ENCODE peak calls at places on chromosomes 7 and 10, in six cellular contexts. A, B, G, N, R and H are unnamed samples.

GRCh38 chr7:154578351-154578750 is 424.6 kb downstream of the PAXIP1 start:
- DNase-seq in B (no peak), R (no peak), N (no peak), G (no peak), A (no peak), H (no peak)

GRCh38 chr7:128739990-128740682 is 977 bp downstream of the CALU start:
- DNase-seq in G (no peak), R (no peak), A (no peak), B (no peak), N (no peak), H (no peak)

GRCh38 chr7:72326365-72326764 is 85.8 kb downstream of the CALN1 start:
- DNase-seq in R (no peak), G (no peak), A (no peak), N (no peak), B (no peak), H (no peak)

GRCh38 chr10:50740351-50740688 is 584 bp downstream of the ASAH2B start:
- DNase-seq in R (peak), G (no peak), N (no peak), B (no peak), A (no peak), H (no peak)

GRCh38 chr7:56053379-56053778 is 1.8 kb downstream of the CCT6A start:
- DNase-seq in G (no peak), N (no peak), B (no peak), R (no peak), A (no peak), H (no peak)

GRCh38 chr7:76302299-76303056 is at the start of gene HSPB1:
- DNase-seq in A (peak), R (peak), N (peak), G (peak), B (peak), H (peak)

GRCh38 chr7:18345641-18346234 is 149.8 kb upstream of the HDAC9 start:
- DNase-seq in B (peak), A (peak), N (peak), G (peak), R (peak), H (no peak)

GRCh38 chr10:5349362-5349761 is 15.4 kb upstream of the UCN3 start:
- DNase-seq in B (no peak), G (no peak), R (no peak), A (no peak), N (no peak), H (no peak)

GRCh38 chr10:35421553-35422178 is 85.4 kb downstream of the CCNY start:
- DNase-seq in R (peak), B (peak), A (no peak), G (peak), N (no peak), H (no peak)

GRCh38 chr7:46003896-46004875 is 83.1 kb upstream of the IGFBP3 start:
- DNase-seq in G (peak), B (peak), N (no peak), A (no peak), R (peak), H (no peak)

GRCh38 chr7:83794834-83795233 is 145.9 kb upstream of the SEMA3E start:
- DNase-seq in G (no peak), B (no peak), A (no peak), R (no peak), N (no peak), H (no peak)

GRCh38 chr7:52944916-52945315 is 90.5 kb upstream of the POM121L12 start:
- DNase-seq in R (no peak), A (no peak), N (no peak), G (peak), B (no peak), H (no peak)

GRCh38 chr7:6579446-6579845 is 2.2 kb downstream of the ZDHHC4 start:
- DNase-seq in G (no peak), N (no peak), B (no peak), A (no peak), R (peak), H (no peak)

GRCh38 chr7:28984631-28985030 is 26.5 kb upstream of the TRIL start:
- DNase-seq in A (no peak), B (peak), R (peak), N (peak), G (peak), H (peak)

GRCh38 chr10:12324530-12324929 is 24.8 kb upstream of the CAMK1D start:
- DNase-seq in G (no peak), B (no peak), A (no peak), R (no peak), N (no peak), H (no peak)

GRCh38 chr10:48934672-48935071 is 5.0 kb downstream of the LRRC18 start:
- DNase-seq in B (no peak), R (no peak), N (no peak), G (no peak), A (no peak), H (no peak)

GRCh38 chr10:69385454-69386350 is 31.0 kb downstream of the TACR2 start:
- DNase-seq in G (no peak), N (no peak), R (no peak), B (no peak), A (no peak), H (no peak)

GRCh38 chr10:57898231-57898630 is 369.5 kb downstream of the IPMK start:
- DNase-seq in A (no peak), B (no peak), R (no peak), G (no peak), N (no peak), H (no peak)

GRCh38 chr7:30840176-30841024 is 69.2 kb downstream of the MINDY4 start:
- DNase-seq in G (no peak), A (no peak), N (no peak), R (no peak), B (no peak), H (peak)

GRCh38 chr10:22670796-22671195 is 43.6 kb downstream of the PIP4K2A start:
- DNase-seq in B (peak), N (no peak), G (no peak), A (no peak), R (no peak), H (no peak)

GRCh38 chr10:69142983-69143382 is 19.0 kb downstream of the VPS26A start:
- DNase-seq in N (no peak), B (no peak), G (no peak), R (no peak), A (no peak), H (no peak)

GRCh38 chr7:76220185-76221057 is 18.7 kb downstream of the SRRM3 start:
- DNase-seq in R (peak), N (peak), B (peak), A (no peak), G (peak), H (no peak)

GRCh38 chr7:1848911-1849311 is 178.8 kb downstream of the ELFN1 start:
- DNase-seq in A (no peak), R (no peak), N (no peak), G (no peak), B (no peak), H (no peak)

GRCh38 chr7:100568176-100568935 is 5.3 kb downstream of the SAP25 start:
- DNase-seq in R (no peak), N (no peak), G (no peak), A (no peak), B (no peak), H (no peak)

GRCh38 chr7:152853236-152853635 is 93.7 kb downstream of the ACTR3B start:
- DNase-seq in B (no peak), N (no peak), R (no peak), A (no peak), G (no peak), H (no peak)

GRCh38 chr10:119250641-119251314 is 43.4 kb downstream of the GRK5 start:
- DNase-seq in G (no peak), B (peak), A (no peak), N (no peak), R (peak), H (no peak)

GRCh38 chr10:23343591-23344225 is 889 bp downstream of the C10orf67 start:
- DNase-seq in G (peak), B (no peak), N (peak), A (peak), R (peak), H (no peak)